ENCODE peak calls at places on chromosomes 3 and 15, in four cellular contexts. T is HepG2, M is WTC11, U is K562. J is an unnamed sample.

GRCh38 chr15:77574521-77575202 is 58.0 kb downstream of the LINGO1 start:
- DNase-seq in T (no peak), M (no peak), U (no peak), J (no peak)

GRCh38 chr3:126081618-126082333 is 2.1 kb downstream of the SLC41A3 start:
- DNase-seq in T (peak), M (peak), U (no peak), J (no peak)

GRCh38 chr15:45535486-45536042 is 13.0 kb upstream of the SLC30A4 start:
- DNase-seq in T (no peak), M (no peak), U (no peak), J (no peak)

GRCh38 chr3:64199933-64200332 is 25.3 kb downstream of the PRICKLE2 start:
- DNase-seq in T (no peak), M (no peak), U (no peak), J (no peak)

GRCh38 chr3:183489455-183490210 is 61.2 kb upstream of the MCF2L2 start:
- DNase-seq in T (no peak), M (no peak), U (no peak), J (no peak)

GRCh38 chr3:132347095-132347494 is 29.9 kb downstream of the ACP3 start:
- DNase-seq in T (peak), M (no peak), U (no peak), J (no peak)

GRCh38 chr3:71288269-71288930 is 295.1 kb downstream of the FOXP1 start:
- DNase-seq in T (peak), M (no peak), U (no peak), J (no peak)

GRCh38 chr3:114758828-114759709 is 388.0 kb downstream of the ZBTB20 start:
- DNase-seq in T (peak), M (no peak), U (no peak), J (no peak)

GRCh38 chr3:134646086-134646485 is 4.7 kb downstream of the KY start:
- DNase-seq in T (no peak), M (no peak), U (no peak), J (no peak)

GRCh38 chr3:28317438-28318022 is 31.0 kb upstream of the ZCWPW2 start:
- DNase-seq in T (peak), M (no peak), U (peak), J (no peak)

GRCh38 chr3:67598814-67599556 is 55.4 kb downstream of the SUCLG2 start:
- DNase-seq in T (no peak), M (no peak), U (no peak), J (no peak)

GRCh38 chr3:114545196-114545595 is 251.4 kb downstream of the TIGIT start:
- DNase-seq in T (peak), M (no peak), U (no peak), J (no peak)

GRCh38 chr3:77038468-77038927 is 1.4 kb upstream of the ROBO2 start:
- DNase-seq in T (peak), M (peak), U (peak), J (no peak)

GRCh38 chr15:99441871-99442267 is 123.9 kb upstream of the MEF2A start:
- DNase-seq in T (no peak), M (no peak), U (no peak), J (no peak)

GRCh38 chr15:98650871-98651481 is 2.6 kb downstream of the IGF1R start:
- DNase-seq in T (no peak), M (no peak), U (no peak), J (no peak)

GRCh38 chr15:85614059-85614458 is 180.7 kb downstream of the KLHL25 start:
- DNase-seq in T (no peak), M (no peak), U (no peak), J (no peak)

GRCh38 chr3:55169608-55170010 is 241.8 kb upstream of the LRTM1 start:
- DNase-seq in T (no peak), M (no peak), U (no peak), J (no peak)

GRCh38 chr3:128482857-128483656 is 9.9 kb downstream of the GATA2 start:
- DNase-seq in T (no peak), M (peak), U (peak), J (no peak)

GRCh38 chr15:98076021-98076816 is 115.7 kb downstream of the ARRDC4 start:
- DNase-seq in T (no peak), M (no peak), U (peak), J (no peak)

GRCh38 chr15:94584833-94585244 is 353.5 kb downstream of the MCTP2 start:
- DNase-seq in T (no peak), M (no peak), U (peak), J (peak)

GRCh38 chr15:42273900-42274692 is 863 bp upstream of the TMEM87A start:
- DNase-seq in T (peak), M (peak), U (peak), J (peak)

GRCh38 chr3:24355806-24356205 is 138.8 kb downstream of the THRB start:
- DNase-seq in T (no peak), M (no peak), U (no peak), J (no peak)

GRCh38 chr3:194224937-194225422 is 89.0 kb downstream of the HES1 start:
- DNase-seq in T (no peak), M (peak), U (no peak), J (no peak)

GRCh38 chr3:58752168-58752567 is 85.6 kb upstream of the FAM3D start:
- DNase-seq in T (no peak), M (no peak), U (no peak), J (no peak)

GRCh38 chr3:61108247-61109019 is 142.8 kb downstream of the FHIT start:
- DNase-seq in T (no peak), M (no peak), U (no peak), J (no peak)

GRCh38 chr3:61110576-61110975 is 140.7 kb downstream of the FHIT start:
- DNase-seq in T (no peak), M (no peak), U (no peak), J (peak)

GRCh38 chr3:61114316-61114953 is 136.8 kb downstream of the FHIT start:
- DNase-seq in T (no peak), M (no peak), U (no peak), J (no peak)

GRCh38 chr3:61117045-61117898 is 134.0 kb downstream of the FHIT start:
- DNase-seq in T (no peak), M (no peak), U (no peak), J (no peak)

DNA sequence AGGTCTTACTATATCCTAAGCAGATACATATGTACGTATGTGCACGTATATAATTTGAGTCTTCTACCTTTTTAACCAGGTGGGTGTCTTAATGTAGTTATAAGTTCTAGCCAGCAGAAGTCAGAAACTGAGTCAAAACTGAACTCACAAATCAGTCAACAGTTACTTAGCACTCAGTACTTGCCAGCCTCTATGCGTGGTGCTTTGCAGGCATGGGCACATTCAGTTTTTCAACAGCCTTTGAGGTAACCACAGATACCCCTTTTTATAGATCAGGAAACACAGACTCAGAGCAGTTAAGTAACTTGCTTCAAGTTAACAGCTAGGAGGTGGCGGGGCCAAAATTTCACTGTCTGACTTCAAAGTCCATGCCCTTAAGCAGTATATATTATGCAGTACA is 139.5 kb downstream of the FHIT start:
- DNase-seq in T (no peak), M (no peak), U (no peak), J (peak)
- TF ChIP-seq CBFB in T (no peak), M (no peak), U (no peak), J (no peak)

GRCh38 chr15:25417604-25418003 is 21.2 kb downstream of the UBE3A start:
- DNase-seq in T (no peak), M (no peak), U (no peak), J (no peak)

GRCh38 chr15:25416693-25417092 is 22.1 kb downstream of the UBE3A start:
- DNase-seq in T (no peak), M (no peak), U (no peak), J (peak)

GRCh38 chr15:25415707-25416106 is 23.1 kb downstream of the UBE3A start:
- DNase-seq in T (no peak), M (no peak), U (no peak), J (no peak)

GRCh38 chr15:25415217-25415616 is 23.6 kb downstream of the UBE3A start:
- DNase-seq in T (no peak), M (no peak), U (no peak), J (no peak)

GRCh38 chr15:25418202-25418601 is 20.6 kb downstream of the UBE3A start:
- DNase-seq in T (no peak), M (no peak), U (no peak), J (no peak)
- TF ChIP-seq CBFB in T (no peak), M (no peak), U (no peak), J (no peak)

GRCh38 chr3:23183731-23184130 is 19.4 kb upstream of the UBE2E2 start:
- DNase-seq in T (peak), M (peak), U (peak), J (no peak)
- TF ChIP-seq CBFB in T (no peak), M (no peak), U (no peak), J (no peak)

DNA sequence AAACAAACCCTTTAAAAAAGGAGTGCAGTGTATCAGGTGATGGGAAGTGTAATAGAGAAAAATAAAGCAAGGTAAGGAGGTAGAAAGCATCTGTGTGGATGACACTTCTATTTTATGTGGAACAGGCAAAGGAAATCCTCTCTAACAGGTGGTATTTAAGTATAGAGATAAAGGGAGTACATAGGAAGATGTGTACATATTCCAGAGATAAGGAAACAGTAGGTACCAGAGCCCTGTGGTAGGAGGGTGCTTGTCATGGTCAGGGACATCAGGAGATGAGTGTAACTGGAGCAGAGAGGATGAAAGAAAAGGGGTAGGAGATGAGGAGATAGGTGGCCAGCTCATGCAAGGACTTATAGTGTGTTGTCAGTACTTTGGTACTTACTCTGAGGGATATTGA is 65.8 kb downstream of the CHST2 start:
- DNase-seq in T (no peak), M (no peak), U (peak), J (no peak)
- TF ChIP-seq CBFB in T (no peak), M (no peak), U (no peak), J (no peak)

GRCh38 chr3:127208483-127209100 is 15.7 kb downstream of the PRR23E start:
- DNase-seq in T (no peak), M (no peak), U (no peak), J (no peak)

GRCh38 chr3:127206154-127206553 is 13.2 kb downstream of the PRR23E start:
- DNase-seq in T (no peak), M (no peak), U (no peak), J (no peak)

GRCh38 chr3:127206611-127207516 is 13.9 kb downstream of the PRR23E start:
- DNase-seq in T (no peak), M (no peak), U (no peak), J (no peak)

GRCh38 chr3:127209155-127209839 is 16.4 kb downstream of the PRR23E start:
- DNase-seq in T (no peak), M (no peak), U (no peak), J (no peak)

GRCh38 chr3:127207727-127208482 is 15.0 kb downstream of the PRR23E start:
- DNase-seq in T (no peak), M (no peak), U (no peak), J (no peak)
- TF ChIP-seq CBFB in T (no peak), M (no peak), U (no peak), J (no peak)

GRCh38 chr3:4687167-4687566 is 194.0 kb downstream of the ITPR1 start:
- DNase-seq in T (peak), M (no peak), U (peak), J (no peak)

GRCh38 chr3:4689021-4689420 is 195.9 kb downstream of the ITPR1 start:
- DNase-seq in T (no peak), M (no peak), U (no peak), J (no peak)

GRCh38 chr3:4686619-4687018 is 193.5 kb downstream of the ITPR1 start:
- DNase-seq in T (no peak), M (no peak), U (no peak), J (no peak)

GRCh38 chr3:4687596-4687995 is 194.4 kb downstream of the ITPR1 start:
- DNase-seq in T (no peak), M (no peak), U (no peak), J (no peak)

GRCh38 chr3:4688411-4688810 is 195.3 kb downstream of the ITPR1 start:
- DNase-seq in T (no peak), M (no peak), U (no peak), J (no peak)
- TF ChIP-seq CBFB in T (no peak), M (no peak), U (no peak), J (no peak)

J was measured in GM12878.